ENCODE peak calls at places on chromosomes 12 and 14, in eight cellular contexts. R is CD8-positive, alpha-beta T cell; L is breast epithelium; A is upper lobe of right lung; B is H7; Y is mucosa of descending colon; Z is aorta; C is GM12865. D is an unnamed sample.

GRCh38 chr14:81478446-81478845 is 55.2 kb downstream of the SEL1L start:
- DNase-seq in Z (no peak), Y (no peak), B (no peak), A (no peak), L (no peak), C (no peak), R (no peak), D (no peak)

GRCh38 chr12:1044697-1045096 is 53.7 kb downstream of the ERC1 start:
- DNase-seq in Z (no peak), B (no peak), Y (no peak), L (no peak), A (no peak), R (no peak), C (no peak), D (no peak)

GRCh38 chr14:90381011-90381790 is 15.6 kb upstream of the CALM1 start:
- DNase-seq in R (no peak), L (no peak), A (no peak), C (no peak), B (no peak), Y (peak), Z (no peak), D (no peak)

GRCh38 chr14:70655110-70655826 is 13.6 kb downstream of the TTC9 start:
- DNase-seq in Z (no peak), L (no peak), C (peak), Y (peak), A (no peak), R (peak), B (peak), D (peak)

GRCh38 chr12:76470028-76470939 is 89.3 kb downstream of the OSBPL8 start:
- DNase-seq in L (no peak), Y (no peak), B (no peak), C (peak), Z (no peak), A (no peak), R (no peak), D (no peak)

GRCh38 chr12:4567073-4567881 is 5.3 kb downstream of the DYRK4 start:
- DNase-seq in A (no peak), R (no peak), L (no peak), Y (no peak), C (peak), B (no peak), Z (no peak), D (no peak)

GRCh38 chr14:95303552-95303951 is 16.2 kb downstream of the CLMN start:
- DNase-seq in C (no peak), R (no peak), Z (peak), A (no peak), Y (no peak), L (no peak), B (no peak), D (no peak)

GRCh38 chr12:57016348-57016747 is at the start of gene TAC3:
- DNase-seq in L (no peak), Y (no peak), C (no peak), A (no peak), R (no peak), Z (no peak), B (peak), D (no peak)

GRCh38 chr14:77364146-77364545 is 12.7 kb downstream of the TMED8 start:
- DNase-seq in Z (no peak), A (no peak), R (no peak), L (no peak), B (no peak), Y (no peak), C (no peak), D (no peak)

GRCh38 chr12:68899251-68899771 is 33.7 kb downstream of the CPM start:
- DNase-seq in C (no peak), Y (peak), Z (no peak), L (no peak), B (no peak), R (no peak), A (peak), D (no peak)

GRCh38 chr12:123813349-123813748 is 51.2 kb downstream of the DNAH10 start:
- DNase-seq in A (no peak), L (no peak), C (no peak), B (no peak), Z (no peak), Y (no peak), R (no peak), D (no peak)

GRCh38 chr12:70372881-70373280 is 6.8 kb downstream of the KCNMB4 start:
- DNase-seq in C (no peak), Z (no peak), L (no peak), A (no peak), Y (no peak), R (no peak), B (no peak), D (no peak)

GRCh38 chr14:90228478-90228877 is 27.9 kb upstream of the PSMC1 start:
- DNase-seq in B (no peak), L (no peak), C (no peak), A (no peak), R (no peak), Y (no peak), Z (no peak), D (no peak)

GRCh38 chr14:76771432-76771980 is 10.2 kb downstream of the VASH1 start:
- DNase-seq in L (no peak), A (no peak), C (no peak), Y (no peak), Z (peak), B (no peak), R (peak), D (no peak)

GRCh38 chr12:30792648-30793499 is 38.1 kb upstream of the CAPRIN2 start:
- DNase-seq in L (no peak), C (no peak), R (no peak), A (no peak), B (no peak), Y (no peak), Z (no peak), D (no peak)

GRCh38 chr12:50344775-50345174 is 51.6 kb downstream of the FAM186A start:
- DNase-seq in B (no peak), L (no peak), R (no peak), A (no peak), Y (no peak), Z (no peak), C (no peak), D (no peak)

GRCh38 chr12:95838125-95838524 is 20.6 kb upstream of the SNRPF start:
- DNase-seq in R (no peak), A (no peak), Z (no peak), C (no peak), B (no peak), Y (no peak), L (no peak), D (peak)

GRCh38 chr12:19075711-19076340 is 53.7 kb upstream of the PLEKHA5 start:
- DNase-seq in Y (no peak), A (no peak), Z (no peak), R (no peak), B (no peak), L (no peak), C (no peak), D (no peak)

GRCh38 chr14:104601786-104602185 is 2.8 kb downstream of the TMEM179 start:
- DNase-seq in R (no peak), Y (no peak), B (no peak), A (no peak), Z (no peak), C (no peak), L (no peak), D (no peak)

GRCh38 chr12:92059976-92060375 is 85.7 kb downstream of the BTG1 start:
- DNase-seq in Z (no peak), C (no peak), B (no peak), L (no peak), Y (no peak), A (no peak), R (no peak), D (no peak)
- H3K4me3 ChIP-seq in Z (no peak), C (no peak), B (no peak), L (no peak), Y (no peak), A (no peak), R (no peak), D (no peak)

DNA sequence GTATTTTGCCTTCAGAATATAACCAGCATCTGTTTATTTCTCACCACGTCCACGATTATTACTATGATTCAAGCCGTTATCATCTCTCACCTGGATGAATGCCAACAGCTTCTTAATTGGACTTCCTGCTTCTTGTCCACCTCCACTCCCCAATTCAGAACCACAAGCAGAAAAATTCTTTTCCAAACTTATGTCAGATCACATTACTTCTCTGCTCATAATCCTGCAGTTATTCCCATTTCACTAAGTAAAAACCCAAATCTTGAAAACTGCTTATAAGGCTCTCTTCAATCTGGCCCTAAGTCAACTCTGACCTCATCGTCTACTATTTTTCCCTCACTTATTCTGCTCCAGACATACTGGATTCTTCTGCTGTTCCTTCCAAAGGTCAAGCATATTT is 2.0 kb downstream of the CRY1 start:
- DNase-seq in B (no peak), A (no peak), Z (no peak), R (no peak), C (no peak), Y (no peak), L (no peak), D (no peak)
- H3K4me3 ChIP-seq in B (no peak), A (peak), Z (peak), R (no peak), C (no peak), Y (no peak), L (peak), D (no peak)

GRCh38 chr14:100450049-100450448 is 126.9 kb downstream of the SLC25A47 start:
- DNase-seq in A (no peak), Y (no peak), Z (no peak), C (no peak), R (no peak), L (no peak), B (no peak), D (no peak)
- H3K4me3 ChIP-seq in A (no peak), Y (no peak), Z (no peak), C (no peak), R (no peak), L (no peak), B (no peak), D (no peak)

DNA sequence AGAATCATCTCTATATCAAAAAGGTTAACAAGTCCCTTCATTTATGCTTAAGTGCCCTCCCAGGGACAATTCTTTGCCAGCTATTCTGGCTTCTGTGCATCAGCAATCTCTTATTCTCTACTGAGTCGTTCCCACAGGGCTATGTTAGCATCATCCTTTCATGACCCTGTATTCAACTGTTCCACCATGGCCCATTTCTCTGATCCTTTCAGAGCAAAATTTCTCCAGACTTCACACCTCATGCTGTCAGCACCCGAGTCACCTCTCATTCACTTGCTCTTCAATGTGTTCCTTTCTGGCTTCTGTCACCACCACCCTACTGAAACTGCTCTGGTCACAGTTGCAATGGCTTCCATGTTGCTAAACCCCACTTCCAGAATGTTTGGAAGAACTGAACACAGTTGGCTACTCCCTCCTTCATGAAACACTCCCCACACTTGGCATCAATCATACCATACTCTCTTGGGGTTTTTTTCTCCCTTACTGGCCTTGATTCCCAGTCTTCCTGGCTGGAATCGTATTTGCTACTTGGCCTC is 159.5 kb upstream of the HMGA2 start:
- DNase-seq in L (no peak), A (no peak), Y (no peak), C (no peak), R (no peak), B (no peak), Z (no peak), D (no peak)
- H3K4me3 ChIP-seq in L (no peak), A (no peak), Y (no peak), C (no peak), R (no peak), B (no peak), Z (no peak), D (no peak)

GRCh38 chr12:103493199-103493598 is 2.6 kb downstream of the C12orf42 start:
- DNase-seq in L (no peak), C (no peak), Z (no peak), R (no peak), A (no peak), B (no peak), Y (no peak), D (peak)

GRCh38 chr12:103498990-103499389 is 3.2 kb upstream of the C12orf42 start:
- DNase-seq in C (peak), B (no peak), A (no peak), Z (no peak), R (no peak), Y (no peak), L (no peak), D (no peak)

GRCh38 chr12:103495158-103495782 is 498 bp downstream of the C12orf42 start:
- DNase-seq in C (peak), L (no peak), R (peak), A (peak), Y (peak), B (peak), Z (no peak), D (peak)

GRCh38 chr12:103494388-103494787 is 1.4 kb downstream of the C12orf42 start:
- DNase-seq in Z (no peak), A (no peak), R (no peak), C (no peak), Y (no peak), L (no peak), B (no peak), D (peak)

GRCh38 chr12:103495783-103496456 is at the start of gene C12orf42:
- DNase-seq in Y (peak), R (peak), C (peak), Z (no peak), B (peak), L (no peak), A (no peak), D (peak)
- H3K4me3 ChIP-seq in Y (no peak), R (peak), C (peak), Z (no peak), B (peak), L (peak), A (peak), D (peak)